ENCODE peak calls at places on chromosome 9, in four cellular contexts. R is sciatic nerve, X is esophagus squamous epithelium, Q is NCI-H1417. F is an unnamed sample.

GRCh38 chr9:3337515-3337914 is 188.3 kb downstream of the RFX3 start:
- DNase-seq in R (no peak), X (no peak), Q (no peak), F (no peak)

GRCh38 chr9:4490705-4491620 is 695 bp downstream of the SLC1A1 start:
- DNase-seq in R (no peak), X (no peak), Q (no peak), F (no peak)

GRCh38 chr9:110967196-110967595 is 71.1 kb downstream of the LPAR1 start:
- DNase-seq in R (no peak), X (no peak), Q (no peak), F (no peak)

GRCh38 chr9:35906923-35907699 is 1.1 kb downstream of the HRCT1 start:
- DNase-seq in R (no peak), X (no peak), Q (no peak), F (no peak)

GRCh38 chr9:13446935-13447334 is 167.4 kb upstream of the MPDZ start:
- DNase-seq in R (no peak), X (no peak), Q (no peak), F (no peak)

GRCh38 chr9:95023217-95024003 is 294.1 kb downstream of the FANCC start:
- DNase-seq in R (no peak), X (no peak), Q (peak; percentile 47), F (no peak)

GRCh38 chr9:36041491-36041890 is 4.8 kb downstream of the RECK start:
- DNase-seq in R (no peak), X (no peak), Q (no peak), F (no peak)

GRCh38 chr9:133931059-133931458 is 61.1 kb downstream of the VAV2 start:
- DNase-seq in R (no peak), X (no peak), Q (no peak), F (no peak)

GRCh38 chr9:129981180-129981907 is 61.6 kb downstream of the FNBP1 start:
- DNase-seq in R (no peak), X (no peak), Q (no peak), F (no peak)

GRCh38 chr9:127397722-127398647 is 1.0 kb downstream of the SLC2A8 start:
- DNase-seq in R (peak; percentile 74), X (no peak), Q (no peak), F (peak; percentile 67)

GRCh38 chr9:20569525-20569924 is 52.8 kb downstream of the MLLT3 start:
- DNase-seq in R (no peak), X (no peak), Q (no peak), F (no peak)

GRCh38 chr9:86487222-86487841 is 133.1 kb upstream of the TUT7 start:
- DNase-seq in R (no peak), X (no peak), Q (peak; percentile 25), F (no peak)

GRCh38 chr9:90032296-90033029 is 427.7 kb downstream of the GADD45G start:
- DNase-seq in R (no peak), X (no peak), Q (no peak), F (no peak)

GRCh38 chr9:82560457-82560904 is 502.5 kb downstream of the RASEF start:
- DNase-seq in R (no peak), X (no peak), Q (peak; percentile 0), F (no peak)

GRCh38 chr9:88801214-88801796 is 190.0 kb upstream of the S1PR3 start:
- DNase-seq in R (no peak), X (no peak), Q (no peak), F (no peak)

GRCh38 chr9:127180457-127181314 is 58.3 kb upstream of the ANGPTL2 start:
- DNase-seq in R (peak; percentile 54), X (no peak), Q (no peak), F (peak; percentile 4)

GRCh38 chr9:124267271-124267807 is 9.6 kb downstream of the NEK6 start:
- DNase-seq in R (peak; percentile 82), X (no peak), Q (peak; percentile 2), F (no peak)

GRCh38 chr9:137331929-137332328 is 29.9 kb upstream of the NRARP start:
- DNase-seq in R (no peak), X (no peak), Q (no peak), F (no peak)

GRCh38 chr9:94096819-94097577 is 12.7 kb downstream of the PTPDC1 start:
- DNase-seq in R (no peak), X (no peak), Q (no peak), F (no peak)

GRCh38 chr9:136043386-136044054 is 51.6 kb downstream of the NACC2 start:
- DNase-seq in R (no peak), X (no peak), Q (no peak), F (no peak)

GRCh38 chr9:134375011-134375390 is 48.7 kb downstream of the RXRA start:
- DNase-seq in R (no peak), X (no peak), Q (no peak), F (no peak)

GRCh38 chr9:96376926-96377874 is 6.3 kb downstream of the SLC35D2 start:
- DNase-seq in R (no peak), X (no peak), Q (peak; percentile 43), F (peak; percentile 28)

GRCh38 chr9:97220894-97221477 is 86.5 kb upstream of the CCDC180 start:
- DNase-seq in R (no peak), X (no peak), Q (no peak), F (no peak)

GRCh38 chr9:123816817-123817472 is 113.0 kb downstream of the DENND1A start:
- DNase-seq in R (no peak), X (no peak), Q (no peak), F (no peak)

GRCh38 chr9:7140401-7140800 is 382.6 kb downstream of the KDM4C start:
- DNase-seq in R (no peak), X (no peak), Q (no peak), F (no peak)

GRCh38 chr9:35484406-35484805 is 5.5 kb upstream of the RUSC2 start:
- DNase-seq in R (no peak), X (no peak), Q (no peak), F (no peak)

GRCh38 chr9:112719292-112719691 is 1.4 kb upstream of the INIP start:
- DNase-seq in R (no peak), X (no peak), Q (no peak), F (no peak)

GRCh38 chr9:117073539-117074336 is 341.1 kb downstream of the ASTN2 start:
- DNase-seq in R (no peak), X (no peak), Q (peak; percentile 24), F (peak; percentile 8)

GRCh38 chr9:69546265-69546664 is 125.9 kb downstream of the APBA1 start:
- DNase-seq in R (no peak), X (no peak), Q (peak; percentile 28), F (no peak)

GRCh38 chr9:137244486-137245449 is 3.7 kb downstream of the TUBB4B start:
- DNase-seq in R (no peak), X (no peak), Q (no peak), F (no peak)

GRCh38 chr9:117091529-117091928 is 323.3 kb downstream of the ASTN2 start:
- DNase-seq in R (no peak), X (no peak), Q (no peak), F (no peak)

GRCh38 chr9:79799691-79800345 is 228.1 kb downstream of the TLE4 start:
- DNase-seq in R (no peak), X (no peak), Q (peak; percentile 66), F (no peak)

F was measured in HAP-1.